ENCODE peak calls at places on chromosomes 5 and 9, in five cellular contexts. I is dermis microvascular lymphatic vessel endothelial cell; V is stimulated activated CD4-positive, alpha-beta T cell treated with anti-CD3 and anti-CD28 coated beads, Interleukin-2, amount 100 ng/mL, for 24 hours; W is HT-29; X is EL. U is an unnamed sample.

GRCh38 chr9:111978616-111979015 is 82.0 kb downstream of the UGCG start:
- DNase-seq in X (no peak), W (no peak), I (no peak), V (no peak), U (no peak)

GRCh38 chr5:151471276-151471675 is 23.9 kb downstream of the SLC36A1 start:
- DNase-seq in X (no peak), W (no peak), I (no peak), V (no peak), U (no peak)

GRCh38 chr5:172846677-172847076 is 12.6 kb downstream of the ERGIC1 start:
- DNase-seq in X (no peak), V (no peak), W (no peak), I (peak), U (no peak)

GRCh38 chr5:107698286-107698685 is 27.5 kb upstream of the EFNA5 start:
- DNase-seq in X (peak), I (no peak), W (no peak), V (no peak), U (no peak)

GRCh38 chr5:110768138-110768845 is 29.5 kb downstream of the SLC25A46 start:
- DNase-seq in I (no peak), W (no peak), V (no peak), X (peak), U (no peak)

GRCh38 chr5:74895906-74896305 is 29.7 kb upstream of the FAM169A start:
- DNase-seq in X (peak), W (no peak), I (peak), V (no peak), U (no peak)

GRCh38 chr5:154129013-154129412 is 61.5 kb upstream of the GALNT10 start:
- DNase-seq in I (no peak), V (no peak), X (no peak), W (no peak), U (no peak)

GRCh38 chr5:7897014-7897600 is 28.2 kb downstream of the MTRR start:
- DNase-seq in I (peak), X (peak), W (peak), V (no peak), U (no peak)

GRCh38 chr5:13664377-13664776 is 280.1 kb downstream of the DNAH5 start:
- DNase-seq in I (peak), X (peak), W (peak), V (no peak), U (no peak)

GRCh38 chr5:1182633-1183423 is 18.6 kb upstream of the SLC6A19 start:
- DNase-seq in X (no peak), W (no peak), V (no peak), I (no peak), U (peak)

GRCh38 chr9:37669232-37669631 is 18.5 kb downstream of the FRMPD1 start:
- DNase-seq in W (no peak), X (no peak), I (no peak), V (no peak), U (no peak)

GRCh38 chr9:95477885-95478790 is 38.6 kb downstream of the PTCH1 start:
- DNase-seq in I (no peak), W (no peak), X (no peak), V (no peak), U (peak)

GRCh38 chr5:133106343-133106742 is 54.5 kb downstream of the HSPA4 start:
- DNase-seq in W (no peak), I (no peak), X (no peak), V (no peak), U (no peak)

GRCh38 chr5:124957063-124957462 is 210.6 kb upstream of the ZNF608 start:
- DNase-seq in X (no peak), W (no peak), V (no peak), I (no peak), U (no peak)

GRCh38 chr9:99433555-99433954 is 211.5 kb downstream of the SEC61B start:
- DNase-seq in V (peak), X (peak), W (peak), I (peak), U (no peak)

GRCh38 chr9:121537283-121537682 is 37.6 kb upstream of the GGTA1 start:
- DNase-seq in X (no peak), W (no peak), I (no peak), V (no peak), U (no peak)

GRCh38 chr5:58961631-58962280 is 378.9 kb downstream of the RAB3C start:
- DNase-seq in X (no peak), V (no peak), I (no peak), W (no peak), U (no peak)

GRCh38 chr9:115786321-115786720 is 367.3 kb upstream of the PAPPA start:
- DNase-seq in W (no peak), V (no peak), X (no peak), I (no peak), U (no peak)

GRCh38 chr5:53942724-53943123 is 367.6 kb downstream of the ARL15 start:
- DNase-seq in I (peak), X (peak), W (no peak), V (no peak), U (no peak)

GRCh38 chr5:30450153-30450552 is 743.3 kb upstream of the CDH6 start:
- DNase-seq in I (no peak), X (no peak), V (no peak), W (no peak), U (no peak)

GRCh38 chr5:6078881-6079280 is 299.5 kb downstream of the MED10 start:
- DNase-seq in W (no peak), X (no peak), V (no peak), I (no peak), U (no peak)